ENCODE peak calls at places on chromosomes 3 and 15, in six cellular contexts. F is GM23338, M is PC-9, D is fibroblast of lung, N is HCT116, B is DND-41. T is an unnamed sample.

GRCh38 chr3:130276203-130276803 is 69.2 kb upstream of the COL6A5 start:
- DNase-seq in F (peak), M (peak), D (peak), N (peak), B (peak), T (peak)

GRCh38 chr3:188719545-188719944 is 452.2 kb upstream of the TPRG1 start:
- DNase-seq in F (no peak), M (no peak), D (no peak), N (no peak), B (no peak), T (no peak)

GRCh38 chr3:193897288-193897687 is 238.7 kb upstream of the HES1 start:
- DNase-seq in F (no peak), M (no peak), D (no peak), N (no peak), B (no peak), T (no peak)

GRCh38 chr15:88887068-88887580 is 8.2 kb downstream of the HAPLN3 start:
- DNase-seq in F (no peak), M (no peak), D (no peak), N (no peak), B (no peak), T (no peak)

GRCh38 chr15:85582076-85582718 is 201.8 kb downstream of the AKAP13 start:
- DNase-seq in F (no peak), M (no peak), D (peak), N (no peak), B (no peak), T (peak)

GRCh38 chr3:101685050-101685400 is 1.5 kb downstream of the RPL24 start:
- DNase-seq in F (no peak), M (peak), D (no peak), N (no peak), B (no peak), T (no peak)

GRCh38 chr3:56980798-56981390 is 79.6 kb upstream of the SPATA12 start:
- DNase-seq in F (no peak), M (peak), D (peak), N (peak), B (peak), T (peak)

GRCh38 chr3:126449621-126450051 is 26.1 kb downstream of the ZXDC start:
- DNase-seq in F (no peak), M (no peak), D (no peak), N (no peak), B (no peak), T (no peak)

GRCh38 chr3:196998966-196999760 is 30.5 kb downstream of the MELTF start:
- DNase-seq in F (no peak), M (no peak), D (no peak), N (no peak), B (no peak), T (no peak)

GRCh38 chr15:63858448-63858847 is 24.7 kb upstream of the HERC1 start:
- DNase-seq in F (no peak), M (no peak), D (no peak), N (no peak), B (no peak), T (no peak)

GRCh38 chr15:73677146-73677607 is 7.0 kb upstream of the CD276 start:
- DNase-seq in F (peak), M (peak), D (peak), N (peak), B (peak), T (peak)

GRCh38 chr3:36969540-36970432 is 23.1 kb downstream of the EPM2AIP1 start:
- DNase-seq in F (peak), M (no peak), D (peak), N (no peak), B (peak), T (peak)

GRCh38 chr15:29822685-29823459 is 604 bp upstream of the TJP1 start:
- DNase-seq in F (peak), M (peak), D (peak), N (peak), B (no peak), T (peak)
- TF ChIP-seq EZH2 in F (no peak), M (no peak), D (no peak), N (no peak), B (no peak), T (no peak)

DNA sequence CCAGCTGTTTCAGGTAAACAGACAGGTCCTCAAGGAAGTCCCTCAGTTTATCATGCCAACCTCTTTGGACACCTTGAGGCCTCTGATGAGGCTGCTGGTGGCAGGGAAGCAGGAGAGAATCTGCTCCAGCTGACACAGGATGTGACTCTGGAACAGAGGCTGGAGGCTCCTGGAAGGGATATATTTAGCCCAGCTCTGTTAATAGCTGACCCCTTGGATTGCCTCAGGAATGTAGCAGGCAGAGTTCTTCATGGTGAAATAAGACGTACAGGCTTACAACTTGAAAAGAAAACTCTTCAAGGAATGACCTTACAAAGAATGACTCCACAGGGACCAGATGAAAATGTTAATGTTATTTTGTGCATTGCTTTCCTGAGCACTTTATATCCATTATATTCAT is 90.5 kb downstream of the AQP9 start:
- DNase-seq in F (peak), M (no peak), D (peak), N (no peak), B (no peak), T (peak)
- H3K27ac ChIP-seq in F (no peak), M (peak), D (peak), N (no peak), B (no peak), T (peak)

GRCh38 chr3:62371735-62372591 is 1.4 kb downstream of the FEZF2 start:
- DNase-seq in F (peak), M (no peak), D (no peak), N (no peak), B (no peak), T (no peak)

GRCh38 chr3:62373215-62373614 is at the start of gene FEZF2:
- DNase-seq in F (peak), M (no peak), D (no peak), N (no peak), B (no peak), T (no peak)

GRCh38 chr3:62373714-62374333 is 474 bp upstream of the FEZF2 start:
- DNase-seq in F (peak), M (no peak), D (no peak), N (no peak), B (no peak), T (no peak)

GRCh38 chr3:62371032-62371734 is 2.2 kb downstream of the FEZF2 start:
- DNase-seq in F (peak), M (no peak), D (no peak), N (no peak), B (no peak), T (no peak)

DNA sequence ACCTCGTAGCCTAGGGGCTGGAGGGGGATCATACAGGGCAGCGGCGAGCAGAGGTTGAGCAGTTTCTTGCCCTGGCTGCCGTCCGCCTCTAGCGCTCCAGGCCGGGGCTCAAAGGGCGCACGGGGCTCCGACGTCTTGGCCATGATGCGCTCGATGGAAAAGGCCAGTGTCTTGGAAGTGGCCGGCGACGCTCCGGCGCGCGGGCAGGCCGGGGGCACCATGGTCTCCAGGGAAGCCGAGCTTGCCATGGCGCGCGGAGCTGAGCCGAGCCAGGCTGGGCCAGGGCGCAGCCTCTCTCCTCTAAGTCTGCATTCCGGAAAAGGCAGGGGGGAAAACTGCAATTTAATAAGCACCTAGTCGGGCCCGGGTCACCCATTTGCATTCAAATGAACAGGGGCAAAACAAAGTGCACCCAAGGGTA is 719 bp downstream of the FEZF2 start:
- DNase-seq in F (no peak), M (no peak), D (no peak), N (no peak), B (no peak), T (no peak)
- TF ChIP-seq EZH2 in F (peak), M (no peak), D (no peak), N (no peak), B (no peak), T (no peak)

GRCh38 chr15:57134877-57135276 is 216.4 kb downstream of the TCF12 start:
- DNase-seq in F (no peak), M (no peak), D (no peak), N (no peak), B (no peak), T (no peak)
- H3K27ac ChIP-seq in F (peak), M (no peak), D (no peak), N (no peak), B (peak), T (no peak)

GRCh38 chr3:20039765-20040475 is at the start of gene KAT2B:
- DNase-seq in F (peak), M (no peak), D (peak), N (no peak), B (peak), T (peak)

GRCh38 chr3:20041197-20041780 is 1.0 kb downstream of the KAT2B start:
- DNase-seq in F (peak), M (no peak), D (peak), N (no peak), B (peak), T (peak)

GRCh38 chr3:20039082-20039764 is 1.0 kb upstream of the KAT2B start:
- DNase-seq in F (no peak), M (no peak), D (no peak), N (no peak), B (no peak), T (peak)

GRCh38 chr3:20042331-20042730 is 2.1 kb downstream of the KAT2B start:
- DNase-seq in F (no peak), M (no peak), D (no peak), N (no peak), B (no peak), T (no peak)

GRCh38 chr3:20040476-20041196 is 390 bp downstream of the KAT2B start:
- DNase-seq in F (peak), M (no peak), D (peak), N (peak), B (peak), T (peak)
- TF ChIP-seq EZH2 in F (no peak), M (no peak), D (no peak), N (no peak), B (no peak), T (no peak)

GRCh38 chr3:71247221-71247947 is 336.1 kb downstream of the FOXP1 start:
- DNase-seq in F (peak), M (no peak), D (peak), N (no peak), B (no peak), T (peak)
- H3K27ac ChIP-seq in F (peak), M (no peak), D (no peak), N (no peak), B (no peak), T (no peak)